ENCODE peak calls at places on chromosomes 3 and 15, in six cellular contexts. O is fibroblast of lung, U is HepG2, A is K562, C is astrocyte, I is MM.1S. R is an unnamed sample.

GRCh38 chr3:139916271-139916670 is 18.7 kb upstream of the CLSTN2 start:
- DNase-seq in I (no peak), U (no peak), C (no peak), A (no peak), O (no peak), R (no peak)

GRCh38 chr15:81942157-81942556 is 103.7 kb downstream of the MEX3B start:
- DNase-seq in I (no peak), A (peak; percentile 56), O (no peak), U (no peak), C (no peak), R (no peak)

GRCh38 chr15:75705854-75706681 is 6.6 kb downstream of the CSPG4 start:
- DNase-seq in O (no peak), I (no peak), U (no peak), C (no peak), A (no peak), R (no peak)

GRCh38 chr3:104102386-104102785 is 1264.3 kb upstream of the ALCAM start:
- DNase-seq in I (peak; percentile 57), O (peak; percentile 45), A (no peak), U (peak; percentile 29), C (peak; percentile 30), R (peak; percentile 61)

GRCh38 chr3:156429125-156429524 is 125.8 kb downstream of the SSR3 start:
- DNase-seq in U (no peak), C (no peak), I (no peak), O (no peak), A (no peak), R (no peak)

GRCh38 chr3:99269606-99270355 is 368.3 kb upstream of the DCBLD2 start:
- DNase-seq in U (no peak), I (no peak), C (no peak), O (no peak), A (no peak), R (no peak)

GRCh38 chr3:89925976-89926375 is 818.6 kb downstream of the EPHA3 start:
- DNase-seq in O (no peak), A (no peak), I (no peak), C (no peak), U (no peak), R (no peak)

GRCh38 chr3:30894521-30895289 is at the start of gene GADL1:
- DNase-seq in C (peak; percentile 33), A (peak; percentile 4), O (peak; percentile 49), I (no peak), U (no peak), R (peak; percentile 60)

GRCh38 chr15:68497206-68497910 is 65.4 kb upstream of the ITGA11 start:
- DNase-seq in C (peak; percentile 72), O (peak; percentile 81), U (no peak), A (no peak), I (no peak), R (no peak)

GRCh38 chr15:33313491-33313890 is 2.7 kb downstream of the RYR3 start:
- DNase-seq in O (no peak), U (no peak), A (no peak), I (no peak), C (no peak), R (no peak)

GRCh38 chr15:25525741-25526140 is 86.9 kb upstream of the UBE3A start:
- DNase-seq in C (no peak), O (no peak), I (no peak), U (no peak), A (no peak), R (no peak)

GRCh38 chr15:63246691-63247464 is 30.5 kb upstream of the APH1B start:
- DNase-seq in U (peak; percentile 13), C (peak; percentile 58), I (no peak), O (peak; percentile 57), A (no peak), R (peak; percentile 55)

GRCh38 chr3:149581681-149582349 is 76.0 kb downstream of the WWTR1 start:
- DNase-seq in I (no peak), C (peak; percentile 91), A (peak; percentile 27), U (no peak), O (peak; percentile 94), R (peak; percentile 57)

GRCh38 chr3:112333386-112334334 is 704 bp downstream of the CD200 start:
- DNase-seq in O (peak; percentile 36), U (no peak), I (no peak), A (no peak), C (peak; percentile 38), R (peak; percentile 36)

GRCh38 chr3:175304437-175304836 is 445.3 kb downstream of the NAALADL2 start:
- DNase-seq in O (no peak), C (no peak), A (no peak), I (no peak), U (no peak), R (no peak)

GRCh38 chr3:65605876-65606432 is 432.8 kb downstream of the MAGI1 start:
- DNase-seq in U (no peak), O (no peak), I (no peak), A (no peak), C (no peak), R (no peak)

GRCh38 chr3:31555204-31555603 is 22.5 kb downstream of the STT3B start:
- DNase-seq in U (no peak), O (no peak), A (no peak), C (no peak), I (no peak), R (no peak)

GRCh38 chr3:74584782-74585181 is 29.7 kb downstream of the CNTN3 start:
- DNase-seq in O (no peak), U (no peak), C (no peak), A (no peak), I (no peak), R (no peak)

GRCh38 chr3:74582982-74583381 is 31.5 kb downstream of the CNTN3 start:
- DNase-seq in O (no peak), A (no peak), I (peak; percentile 57), U (no peak), C (no peak), R (no peak)
- H4K20me1 ChIP-seq in O (no peaks in the 10 kb centered on the region), A (no peaks in the 10 kb centered on the region), I (no peaks in the 10 kb centered on the region), U (no peaks in the 10 kb centered on the region), C (no peaks in the 10 kb centered on the region), R (no peaks in the 10 kb centered on the region)

GRCh38 chr3:53486961-53487654 is 7.3 kb upstream of the CACNA1D start:
- DNase-seq in O (no peak), I (no peak), C (no peak), A (no peak), U (no peak), R (no peak)
- TF ChIP-seq CTCF in O (peak; percentile 0), I (no peak), C (no peak), A (peak; percentile 25), U (peak; percentile 43), R (no peak)

DNA sequence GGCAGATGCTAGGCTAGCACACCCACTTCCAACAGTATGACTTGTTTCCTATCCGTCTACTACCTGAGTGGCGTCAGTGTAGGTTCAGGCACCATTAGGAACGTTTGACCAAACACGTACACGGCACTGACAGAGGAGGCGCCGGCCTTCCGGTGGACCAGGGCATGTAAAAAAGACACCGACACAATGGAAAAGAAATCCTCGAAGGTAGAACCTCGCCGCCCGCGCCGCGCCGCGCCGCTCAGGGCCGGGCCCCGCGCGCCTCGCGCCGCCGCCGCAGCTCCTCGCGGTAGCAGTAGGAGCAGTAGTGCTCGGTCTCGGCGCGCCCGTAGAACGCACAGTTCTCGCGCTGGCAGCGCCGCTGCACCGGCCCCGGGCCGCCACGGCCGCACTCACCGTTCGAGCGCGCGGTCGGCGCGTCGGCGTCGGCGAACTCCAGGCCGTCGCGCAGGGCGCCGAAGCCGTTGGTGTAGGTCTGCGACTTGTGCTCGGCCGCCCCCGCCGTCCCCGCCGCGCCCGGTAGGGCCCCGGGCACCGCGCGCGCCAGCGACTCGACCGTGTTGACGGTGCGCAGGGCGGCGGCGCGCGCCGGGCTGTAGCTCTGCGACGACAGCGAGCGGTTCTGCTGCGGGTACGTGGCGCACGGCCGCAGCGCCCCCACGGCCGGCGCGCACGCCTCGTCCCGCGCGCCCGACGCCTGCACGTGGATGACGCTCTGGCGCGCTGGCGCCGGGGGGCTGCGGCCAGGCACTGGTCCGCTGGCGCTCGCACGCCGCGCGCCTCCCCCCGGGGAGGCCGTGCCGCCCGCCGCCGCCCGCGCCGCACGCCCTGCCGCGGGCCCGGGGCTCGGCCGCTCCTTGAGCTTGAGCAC is 156.7 kb downstream of the KLF13 start:
- DNase-seq in A (no peak), O (no peak), I (no peak), C (no peak), U (no peak), R (no peak)
- TF ChIP-seq EZH2 in A (no peak), O (no peak), I (no peak), C (peak; percentile 29), U (no peak), R (no peak)

DNA sequence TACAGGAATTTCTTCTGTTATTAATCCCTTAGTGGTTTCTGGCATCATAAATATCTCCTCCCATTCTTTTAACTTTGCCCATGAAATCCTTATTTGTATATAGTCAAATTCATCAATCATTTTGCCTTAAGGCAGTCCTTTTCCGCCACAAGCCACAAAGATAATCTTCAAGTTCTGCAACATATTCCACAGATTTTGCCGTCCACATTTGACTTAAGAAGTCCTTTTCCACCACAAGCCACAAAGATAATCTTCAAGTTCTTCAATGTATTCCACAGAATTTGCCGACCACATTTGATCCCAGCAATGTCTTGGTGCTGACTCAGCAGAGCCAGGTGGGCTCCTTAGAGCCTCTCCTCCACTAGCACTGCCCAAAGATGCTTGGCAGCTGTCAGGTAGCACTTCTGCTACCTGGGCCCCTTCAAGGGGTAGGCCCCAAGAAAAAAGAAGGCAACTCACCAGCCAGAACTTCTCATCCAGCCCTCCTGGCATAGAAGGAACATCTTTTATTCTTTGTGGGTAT is 35.0 kb downstream of the SEC22C start:
- DNase-seq in I (no peak), C (peak; percentile 53), A (no peak), O (peak; percentile 53), U (no peak), R (no peak)
- H4K20me1 ChIP-seq in I (no peaks in the 10 kb centered on the region), C (peaks cover 6% of the 10 kb centered on the region), A (peaks cover 14% of the 10 kb centered on the region), O (no peaks in the 10 kb centered on the region), U (no peaks in the 10 kb centered on the region), R (no peaks in the 10 kb centered on the region)

DNA sequence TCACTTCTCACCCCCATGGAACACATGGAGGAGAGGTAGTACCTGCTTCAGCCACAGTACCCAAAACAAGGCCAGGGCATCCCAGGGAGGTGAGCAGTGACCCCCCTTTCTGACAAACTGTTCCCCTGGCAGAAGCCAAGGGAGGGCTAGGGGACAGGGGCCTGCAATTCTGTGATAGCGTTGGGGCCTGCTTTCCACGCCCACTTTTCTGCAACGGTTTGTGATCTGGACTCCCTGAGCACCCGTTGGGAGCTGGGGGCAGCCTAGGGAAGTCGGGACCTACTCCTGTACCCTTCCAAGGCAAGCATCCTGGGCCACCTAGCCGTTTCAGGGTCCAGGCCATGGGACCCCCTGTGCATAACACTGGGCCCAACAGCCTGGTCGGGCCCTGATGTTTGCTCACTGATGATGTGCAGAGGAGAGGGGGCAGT is 996 bp upstream of the DNAJA4 start:
- DNase-seq in C (no peak), O (no peak), U (no peak), I (no peak), A (peak; percentile 72), R (no peak)
- TF ChIP-seq CTCF in C (no peak), O (no peak), U (no peak), I (no peak), A (no peak), R (no peak)

GRCh38 chr15:100914876-100915275 is 4.3 kb upstream of the LRRK1 start:
- DNase-seq in U (no peak), C (no peak), I (no peak), O (no peak), A (no peak), R (no peak)
- TF ChIP-seq EZH2 in U (no peak), C (no peak), I (no peak), O (no peak), A (no peak), R (no peak)